ENCODE peak calls at places on chromosomes 2 and 18, in ten cellular contexts. L is NB4, I is testis, P is body of pancreas, S is breast epithelium, E is stomach, U is HCT116, J is A549, D is spleen, T is HepG2. Z is an unnamed sample.

GRCh38 chr2:101596346-101596745 is 101.2 kb upstream of the MAP4K4 start:
- DNase-seq in S (no peak), T (no peak), D (no peak), U (no peak), I (no peak), J (no peak), L (no peak), P (no peak), E (no peak), Z (no peak)

GRCh38 chr2:216621292-216621691 is 11.9 kb upstream of the IGFBP2 start:
- DNase-seq in J (no peak), I (no peak), P (peak), U (no peak), L (no peak), D (no peak), E (peak), T (no peak), S (no peak), Z (no peak)

GRCh38 chr18:2792395-2792794 is 54.4 kb upstream of the EMILIN2 start:
- DNase-seq in J (no peak), E (no peak), I (no peak), S (no peak), U (no peak), D (no peak), L (no peak), T (no peak), P (no peak), Z (no peak)

GRCh38 chr18:70256184-70256583 is 32.7 kb upstream of the SOCS6 start:
- DNase-seq in T (no peak), E (no peak), U (no peak), P (no peak), L (no peak), D (no peak), S (no peak), I (no peak), J (no peak), Z (no peak)

GRCh38 chr2:191041418-191042161 is 27.6 kb upstream of the STAT1 start:
- DNase-seq in S (no peak), D (no peak), L (peak), P (no peak), J (peak), E (no peak), U (peak), T (peak), I (no peak), Z (peak)

GRCh38 chr2:232327089-232328037 is 51.2 kb upstream of the ALPP start:
- DNase-seq in I (peak), S (no peak), U (peak), J (peak), T (peak), L (peak), P (peak), D (peak), E (peak), Z (peak)

GRCh38 chr2:173126819-173127218 is 51.2 kb downstream of the MAP3K20 start:
- DNase-seq in D (no peak), U (no peak), J (no peak), P (no peak), L (peak), I (no peak), E (no peak), S (no peak), T (no peak), Z (no peak)

GRCh38 chr2:223688094-223688835 is 86.1 kb upstream of the SCG2 start:
- DNase-seq in T (no peak), J (no peak), U (no peak), L (no peak), D (no peak), S (no peak), I (no peak), P (no peak), E (no peak), Z (no peak)

GRCh38 chr2:128715360-128715759 is 396.7 kb upstream of the HS6ST1 start:
- DNase-seq in J (no peak), I (no peak), T (no peak), L (no peak), D (no peak), P (no peak), U (no peak), S (no peak), E (no peak), Z (no peak)

GRCh38 chr2:24971300-24971549 is 530 bp downstream of the DNAJC27 start:
- DNase-seq in S (no peak), D (no peak), E (peak), I (peak), P (no peak), J (no peak), L (peak), U (no peak), T (no peak), Z (no peak)

GRCh38 chr2:181682795-181683517 is 2.6 kb upstream of the NEUROD1 start:
- DNase-seq in D (no peak), L (no peak), E (no peak), T (no peak), I (no peak), S (no peak), P (no peak), J (no peak), U (no peak), Z (no peak)

GRCh38 chr2:95301876-95302641 is 4.9 kb downstream of the KCNIP3 start:
- DNase-seq in J (no peak), T (no peak), U (no peak), I (no peak), P (no peak), S (no peak), L (no peak), E (no peak), D (no peak), Z (no peak)

GRCh38 chr2:88091943-88092342 is 24.3 kb downstream of the SMYD1 start:
- DNase-seq in P (no peak), U (no peak), L (peak), I (no peak), E (no peak), D (no peak), J (no peak), S (no peak), T (no peak), Z (no peak)

GRCh38 chr2:217270089-217270800 is 410.4 kb upstream of the TNP1 start:
- DNase-seq in T (no peak), E (no peak), J (no peak), U (no peak), P (no peak), S (no peak), L (no peak), I (no peak), D (no peak), Z (no peak)

GRCh38 chr2:218284106-218284811 is 8.0 kb downstream of the TMBIM1 start:
- DNase-seq in L (peak), P (peak), T (no peak), E (peak), D (no peak), J (no peak), U (no peak), S (no peak), I (no peak), Z (peak)

GRCh38 chr2:172101008-172101706 is 1.5 kb downstream of the DLX2 start:
- DNase-seq in J (no peak), D (no peak), I (no peak), P (no peak), T (no peak), S (no peak), L (peak), U (no peak), E (no peak), Z (no peak)

GRCh38 chr2:212929116-212929515 is 222.3 kb downstream of the IKZF2 start:
- DNase-seq in E (no peak), P (no peak), I (no peak), D (no peak), J (no peak), T (no peak), S (no peak), U (no peak), L (no peak), Z (no peak)

GRCh38 chr18:40485318-40485717 is 1469.7 kb upstream of the PIK3C3 start:
- DNase-seq in I (no peak), J (no peak), P (no peak), S (no peak), L (no peak), D (no peak), T (no peak), E (no peak), U (no peak), Z (no peak)

GRCh38 chr2:139142252-139142651 is 362.1 kb upstream of the NXPH2 start:
- DNase-seq in U (peak), D (no peak), E (no peak), T (no peak), I (no peak), S (no peak), P (no peak), L (peak), J (peak), Z (no peak)

GRCh38 chr2:23423062-23423872 is 38.3 kb downstream of the KLHL29 start:
- DNase-seq in L (no peak), E (no peak), U (no peak), P (no peak), S (no peak), T (no peak), J (no peak), D (peak), I (no peak), Z (no peak)

GRCh38 chr2:218015831-218016521 is 13.2 kb upstream of the TNS1 start:
- DNase-seq in P (no peak), D (no peak), T (no peak), E (no peak), I (no peak), L (no peak), S (no peak), J (no peak), U (no peak), Z (no peak)

GRCh38 chr2:64838817-64839216 is 150.4 kb upstream of the SLC1A4 start:
- DNase-seq in J (peak), E (no peak), L (peak), T (no peak), D (no peak), I (no peak), P (no peak), S (no peak), U (peak), Z (no peak)

GRCh38 chr2:215850380-215850779 is 163.0 kb downstream of the MREG start:
- DNase-seq in E (no peak), L (no peak), I (no peak), J (no peak), U (no peak), D (no peak), S (no peak), P (no peak), T (no peak), Z (no peak)

GRCh38 chr2:53129851-53130250 is 637.8 kb upstream of the CHAC2 start:
- DNase-seq in S (no peak), I (no peak), J (no peak), T (no peak), P (no peak), U (peak), D (no peak), E (no peak), L (peak), Z (no peak)

GRCh38 chr18:12652861-12653401 is 5.0 kb downstream of the SPIRE1 start:
- DNase-seq in L (peak), U (no peak), E (no peak), S (no peak), I (no peak), D (no peak), P (no peak), J (no peak), T (peak), Z (no peak)

GRCh38 chr2:216555274-216555673 is 56.6 kb downstream of the RPL37A start:
- DNase-seq in T (no peak), L (peak), E (peak), P (peak), I (peak), J (no peak), U (no peak), S (peak), D (no peak), Z (no peak)

GRCh38 chr2:202758638-202759037 is 112.9 kb downstream of the ICA1L start:
- DNase-seq in L (no peak), I (no peak), E (no peak), U (no peak), S (no peak), J (no peak), P (no peak), T (no peak), D (no peak), Z (no peak)

GRCh38 chr2:44548221-44549098 is 186.7 kb downstream of the CAMKMT start:
- DNase-seq in E (no peak), T (no peak), P (no peak), J (no peak), S (no peak), I (no peak), D (no peak), L (no peak), U (no peak), Z (no peak)

GRCh38 chr2:151367571-151367970 is 10.2 kb downstream of the TNFAIP6 start:
- DNase-seq in L (no peak), U (no peak), T (no peak), I (no peak), J (no peak), D (no peak), S (no peak), E (no peak), P (no peak), Z (no peak)

GRCh38 chr2:46645681-46646162 is 166.4 kb downstream of the TMEM247 start:
- DNase-seq in J (peak), E (peak), P (peak), D (no peak), I (peak), U (no peak), S (peak), T (no peak), L (peak), Z (no peak)

GRCh38 chr2:166344286-166345113 is 31.2 kb downstream of the SCN9A start:
- DNase-seq in D (no peak), J (no peak), T (peak), E (no peak), I (no peak), S (no peak), P (no peak), U (no peak), L (no peak), Z (no peak)

GRCh38 chr2:96907405-96908041 is 37.6 kb upstream of the SEMA4C start:
- DNase-seq in P (peak), E (peak), S (peak), J (no peak), T (no peak), I (peak), L (no peak), U (no peak), D (no peak), Z (no peak)

GRCh38 chr2:181679544-181679979 is 755 bp downstream of the NEUROD1 start:
- DNase-seq in E (no peak), D (no peak), U (no peak), L (no peak), J (no peak), P (no peak), S (no peak), T (no peak), I (no peak), Z (no peak)

GRCh38 chr18:38077219-38077618 is 511.6 kb upstream of the CELF4 start:
- DNase-seq in I (no peak), T (no peak), P (no peak), D (no peak), L (peak), J (no peak), E (no peak), S (no peak), U (no peak), Z (no peak)

GRCh38 chr2:62204998-62205496 is 9.1 kb downstream of the B3GNT2 start:
- DNase-seq in E (no peak), P (no peak), L (no peak), J (no peak), D (no peak), S (no peak), T (no peak), I (no peak), U (no peak), Z (no peak)

GRCh38 chr2:85888745-85889647 is at the start of gene ST3GAL5:
- DNase-seq in I (peak), P (peak), E (peak), U (peak), T (peak), S (peak), J (peak), D (peak), L (peak), Z (peak)

GRCh38 chr2:224429441-224429810 is 27.5 kb upstream of the FAM124B start:
- DNase-seq in J (no peak), L (no peak), P (no peak), D (no peak), T (no peak), I (no peak), E (no peak), S (no peak), U (no peak), Z (no peak)

GRCh38 chr2:217802876-217803638 is 199.7 kb downstream of the TNS1 start:
- DNase-seq in D (peak), E (no peak), S (no peak), T (no peak), L (no peak), P (no peak), J (no peak), I (peak), U (no peak), Z (peak)

GRCh38 chr2:152761171-152761570 is 42.8 kb downstream of the ARL6IP6 start:
- DNase-seq in I (no peak), U (no peak), E (no peak), D (no peak), J (no peak), L (no peak), P (no peak), T (no peak), S (no peak), Z (no peak)

GRCh38 chr2:240560084-240560479 is at the start of gene DUSP28:
- DNase-seq in T (peak), P (peak), I (peak), D (peak), S (peak), L (peak), U (peak), J (peak), E (peak), Z (peak)
- TF ChIP-seq POLR2A in T (peak), P (peak), I (no peak), D (peak), S (peak), L (peak), U (peak), J (peak), E (no peak), Z (peak)

DNA sequence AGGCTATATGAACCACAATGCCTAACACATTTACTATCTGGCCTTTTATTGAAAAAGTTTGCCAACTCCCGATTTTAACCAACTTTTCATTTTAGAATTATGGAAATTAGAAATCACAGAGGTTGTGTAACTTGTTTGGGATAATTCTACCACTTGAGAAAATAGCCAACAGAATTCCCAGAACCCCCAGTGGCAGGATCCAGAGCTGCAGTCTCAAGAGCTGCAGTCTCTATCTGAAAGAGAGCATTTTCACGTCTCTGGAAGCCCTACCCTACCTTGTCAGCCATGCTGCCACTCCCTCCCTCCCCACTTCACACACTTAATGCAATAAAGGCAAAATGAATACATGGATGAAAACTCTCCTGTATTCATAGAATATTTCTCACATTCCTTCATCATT is 23.4 kb upstream of the TSPYL6 start:
- DNase-seq in I (no peak), U (no peak), S (no peak), D (no peak), E (no peak), L (no peak), T (no peak), P (no peak), J (peak), Z (no peak)
- TF ChIP-seq CTCF in I (no peak), U (no peak), S (no peak), D (no peak), E (no peak), L (no peak), T (no peak), P (no peak), J (peak), Z (no peak)

DNA sequence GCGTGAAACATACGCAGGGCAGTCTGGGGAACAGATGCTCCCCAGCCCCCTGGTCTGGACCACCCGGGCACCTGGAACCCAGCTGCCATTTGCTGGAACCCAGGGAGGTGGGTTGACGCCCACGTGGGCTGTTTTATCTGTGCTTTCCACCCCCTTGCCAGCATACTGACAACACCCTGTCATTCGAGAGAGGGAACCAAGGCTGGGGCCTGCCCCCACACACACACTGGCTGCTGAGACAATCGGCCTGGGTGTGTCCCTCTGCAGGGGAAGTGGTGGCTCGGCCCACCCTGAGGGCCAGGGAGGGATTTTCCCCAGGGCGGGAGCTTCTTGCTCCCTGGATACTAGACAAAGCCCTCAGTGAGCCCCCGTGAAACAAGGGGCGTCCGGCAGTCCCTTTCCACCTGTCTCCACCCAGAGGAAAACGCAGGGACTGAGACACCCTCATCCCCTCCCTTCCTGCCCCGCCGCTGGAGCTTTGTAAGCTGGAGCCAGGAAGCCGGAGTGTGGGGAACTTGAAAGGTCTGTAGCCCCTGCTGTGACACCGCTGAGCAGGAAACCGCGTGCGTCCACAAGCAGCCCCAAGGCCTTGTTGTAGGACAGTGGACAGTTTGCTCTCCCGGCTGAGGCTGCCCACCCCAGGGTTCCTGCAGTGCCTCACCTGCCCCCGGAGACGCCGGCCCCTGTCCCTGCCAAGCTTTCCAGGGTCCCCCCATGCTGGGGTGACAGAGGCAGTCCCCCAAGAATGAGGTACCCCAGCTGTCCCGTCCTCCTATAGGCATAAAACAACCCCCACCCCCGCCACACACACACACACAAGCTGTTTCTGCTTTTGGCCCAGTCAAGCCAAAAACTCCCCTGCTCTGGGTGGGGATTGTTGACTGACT is 14.1 kb upstream of the KLF11 start:
- DNase-seq in U (no peak), E (no peak), I (no peak), P (no peak), L (peak), S (no peak), T (no peak), J (no peak), D (peak), Z (peak)
- TF ChIP-seq POLR2A in U (no peak), E (no peak), I (no peak), P (no peak), L (peak), S (no peak), T (no peak), J (no peak), D (no peak), Z (no peak)

GRCh38 chr2:70639841-70640448 is 86.3 kb upstream of the TGFA start:
- DNase-seq in E (no peak), D (no peak), L (no peak), J (no peak), P (no peak), S (no peak), T (no peak), I (no peak), U (no peak), Z (no peak)

GRCh38 chr2:70645733-70646420 is 92.3 kb upstream of the TGFA start:
- DNase-seq in U (no peak), D (no peak), I (no peak), E (no peak), L (peak), P (no peak), J (peak), T (peak), S (no peak), Z (no peak)

GRCh38 chr2:70641263-70641784 is 87.7 kb upstream of the TGFA start:
- DNase-seq in U (no peak), L (no peak), D (no peak), P (no peak), E (no peak), I (no peak), S (no peak), T (no peak), J (no peak), Z (no peak)

GRCh38 chr2:70646429-70646828 is 92.8 kb upstream of the TGFA start:
- DNase-seq in J (no peak), D (no peak), E (no peak), L (no peak), P (no peak), U (no peak), S (no peak), T (no peak), I (no peak), Z (no peak)

GRCh38 chr2:70643715-70644114 is 90.1 kb upstream of the TGFA start:
- DNase-seq in E (no peak), P (no peak), I (no peak), T (peak), D (no peak), S (no peak), U (peak), L (peak), J (peak), Z (no peak)
- TF ChIP-seq CTCF in E (no peak), P (peak), I (no peak), T (peak), D (no peak), S (no peak), U (peak), L (peak), J (peak), Z (peak)

Z was measured in right lobe of liver.